ENCODE peak calls at places on chromosome 10, in five cellular contexts. B, X, I, O and A are unnamed samples.

GRCh38 chr10:34771106-34771505 is 44.0 kb downstream of the PARD3 start:
- DNase-seq in B (no peak), I (no peak), O (no peak), X (no peak), A (no peak)

GRCh38 chr10:52318822-52319464 is 4.9 kb downstream of the DKK1 start:
- DNase-seq in X (no peak), I (peak; percentile 94), O (no peak), B (peak; percentile 90), A (no peak)

GRCh38 chr10:112585052-112585451 is 138.0 kb downstream of the VTI1A start:
- DNase-seq in X (no peak), B (peak; percentile 83), O (no peak), I (peak; percentile 92), A (no peak)

GRCh38 chr10:49598164-49598856 is 11.8 kb upstream of the SLC18A3 start:
- DNase-seq in I (no peak), X (no peak), B (no peak), O (no peak), A (no peak)

GRCh38 chr10:58919927-58920654 is 256.4 kb upstream of the PHYHIPL start:
- DNase-seq in I (peak; percentile 94), X (no peak), B (peak; percentile 74), O (no peak), A (no peak)

GRCh38 chr10:119502214-119502613 is 40.3 kb downstream of the RGS10 start:
- DNase-seq in X (no peak), B (no peak), O (no peak), I (no peak), A (no peak)

GRCh38 chr10:60186315-60187071 is 203.2 kb downstream of the ANK3 start:
- DNase-seq in X (no peak), O (no peak), B (no peak), I (peak; percentile 61), A (no peak)

GRCh38 chr10:70379581-70380176 is 2.7 kb downstream of the LRRC20 start:
- DNase-seq in O (no peak), I (no peak), B (no peak), X (no peak), A (no peak)

GRCh38 chr10:126734015-126734414 is 63.5 kb upstream of the C10orf90 start:
- DNase-seq in I (peak; percentile 65), O (no peak), X (no peak), B (peak; percentile 53), A (no peak)

GRCh38 chr10:92222603-92223275 is 68.1 kb downstream of the CPEB3 start:
- DNase-seq in X (no peak), B (peak; percentile 43), I (peak; percentile 87), O (no peak), A (no peak)

GRCh38 chr10:75978213-75978612 is 546.8 kb downstream of the LRMDA start:
- DNase-seq in X (no peak), O (no peak), I (no peak), B (no peak), A (no peak)

GRCh38 chr10:124461642-124462347 is at the start of gene LHPP:
- DNase-seq in I (peak; percentile 94), X (peak; percentile 66), B (peak; percentile 89), O (peak; percentile 32), A (no peak)
- H3K9ac ChIP-seq in I (peak within 1 kb of the TSS; percentile 64), X (peak within 1 kb of the TSS; percentile 99), B (peak within 1 kb of the TSS; percentile 86), O (peak within 1 kb of the TSS; percentile 40), A (peak within 1 kb of the TSS; percentile 45)

DNA sequence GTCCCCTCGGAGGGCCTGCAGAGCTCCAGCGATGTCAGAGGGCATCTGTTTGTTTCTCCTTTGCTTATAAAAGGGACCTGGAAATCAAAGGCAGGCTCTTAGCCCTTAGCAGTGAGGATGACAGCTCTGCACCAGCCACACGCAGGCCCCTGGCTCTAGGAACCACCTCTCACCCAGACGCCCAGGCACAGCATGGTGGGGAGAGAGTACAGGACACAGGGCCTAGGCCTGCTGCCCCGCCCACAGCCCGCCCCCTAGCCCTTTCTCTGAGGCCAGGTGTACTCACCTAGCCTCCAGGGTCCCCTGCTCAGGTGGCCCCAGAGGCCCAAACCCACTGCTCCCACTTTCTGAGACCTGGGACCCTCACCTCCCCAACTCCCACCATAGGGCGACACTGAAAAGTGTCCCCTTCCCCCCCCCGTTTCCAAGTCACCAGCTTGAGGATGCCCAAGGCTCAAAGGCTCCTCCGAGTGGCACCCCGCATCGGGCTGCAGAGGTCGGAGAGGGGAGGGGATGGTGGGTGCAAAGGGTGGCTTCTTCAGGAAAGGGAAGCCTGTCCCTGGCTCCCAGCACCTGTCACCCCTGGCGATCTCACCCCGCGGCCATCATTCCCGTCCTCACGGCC is 697 bp upstream of the SLC18A2 start:
- DNase-seq in X (no peak), O (no peak), I (no peak), B (no peak), A (no peak)
- H3K4me3 ChIP-seq in X (no peak overlapping the region), O (no peak overlapping the region), I (no peak overlapping the region), B (no peak overlapping the region), A (no peak overlapping the region)

DNA sequence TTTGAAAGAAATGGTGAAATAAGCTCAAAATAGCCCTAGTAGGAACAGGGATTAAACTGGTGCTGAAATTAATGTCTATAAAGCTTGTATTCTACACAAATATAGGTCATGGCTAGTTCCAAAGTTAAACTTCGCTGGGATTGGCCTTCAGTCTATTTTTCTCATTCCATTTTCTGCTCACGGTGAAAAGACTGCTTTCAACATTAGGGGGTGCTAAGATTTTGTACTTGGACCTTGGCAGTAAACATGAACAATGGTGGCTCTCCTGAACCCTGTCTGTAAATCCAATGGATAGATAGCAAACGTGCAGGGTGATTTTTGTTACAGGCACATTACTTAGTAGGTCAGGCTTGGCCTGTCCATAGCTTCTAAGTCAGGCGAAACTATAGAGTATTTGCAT is 36.0 kb upstream of the RSU1 start:
- DNase-seq in B (peak; percentile 74), O (no peak), I (peak; percentile 47), X (no peak), A (no peak)
- H3K9ac ChIP-seq in B (no peak overlapping the region), O (no peak overlapping the region), I (no peak overlapping the region), X (no peak overlapping the region), A (no peak overlapping the region)

GRCh38 chr10:101781655-101781983 is 1.6 kb downstream of the NPM3 start:
- DNase-seq in B (no peak), X (no peak), I (no peak), O (no peak), A (no peak)
- H3K4me3 ChIP-seq in B (no peak overlapping the region), X (no peak overlapping the region), I (no peak overlapping the region), O (peak overlapping the region; percentile 85), A (peak overlapping the region; percentile 82)

DNA sequence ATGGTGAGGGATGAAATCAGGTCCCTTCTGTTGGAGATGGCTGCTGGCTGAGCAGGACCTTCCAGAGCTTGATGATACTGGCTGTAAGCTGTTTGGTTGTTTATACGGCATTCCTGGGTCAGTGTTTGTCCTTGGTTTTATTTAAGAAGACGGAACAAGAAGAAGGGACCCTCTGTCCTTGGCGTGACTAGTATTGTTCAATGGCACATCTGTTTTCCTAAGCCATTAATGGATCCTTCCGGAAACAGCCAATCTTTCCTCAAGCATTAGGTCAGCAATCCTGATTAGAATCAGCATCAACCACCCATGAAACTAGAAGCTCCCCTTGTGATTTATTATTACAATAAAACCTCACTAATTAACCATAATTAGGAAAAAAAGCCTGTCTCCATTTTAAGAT is 128.7 kb upstream of the KIAA1217 start:
- DNase-seq in B (no peak), O (no peak), I (no peak), X (no peak), A (no peak)
- H3K9ac ChIP-seq in B (no peak overlapping the region), O (no peak overlapping the region), I (no peak overlapping the region), X (no peak overlapping the region), A (no peak overlapping the region)

GRCh38 chr10:117136391-117136975 is 1.6 kb downstream of the VAX1 start:
- DNase-seq in O (no peak), X (no peak), I (no peak), B (no peak), A (no peak)
- H3K4me3 ChIP-seq in O (no peak overlapping the region), X (no peak overlapping the region), I (peak overlapping the region; percentile 53), B (peak overlapping the region; percentile 64), A (peak overlapping the region; percentile 85)

GRCh38 chr10:99395750-99396445 is 34.5 kb downstream of the GOT1 start:
- DNase-seq in X (no peak), B (peak; percentile 52), I (peak; percentile 89), O (no peak), A (no peak)

GRCh38 chr10:99396471-99396870 is 34.0 kb downstream of the GOT1 start:
- DNase-seq in B (peak; percentile 28), O (no peak), I (peak; percentile 70), X (no peak), A (no peak)

GRCh38 chr10:99394256-99394655 is 36.2 kb downstream of the GOT1 start:
- DNase-seq in O (no peak), X (no peak), B (no peak), I (no peak), A (no peak)

GRCh38 chr10:99393683-99394082 is 36.7 kb downstream of the GOT1 start:
- DNase-seq in I (no peak), O (no peak), X (no peak), B (no peak), A (no peak)

DNA sequence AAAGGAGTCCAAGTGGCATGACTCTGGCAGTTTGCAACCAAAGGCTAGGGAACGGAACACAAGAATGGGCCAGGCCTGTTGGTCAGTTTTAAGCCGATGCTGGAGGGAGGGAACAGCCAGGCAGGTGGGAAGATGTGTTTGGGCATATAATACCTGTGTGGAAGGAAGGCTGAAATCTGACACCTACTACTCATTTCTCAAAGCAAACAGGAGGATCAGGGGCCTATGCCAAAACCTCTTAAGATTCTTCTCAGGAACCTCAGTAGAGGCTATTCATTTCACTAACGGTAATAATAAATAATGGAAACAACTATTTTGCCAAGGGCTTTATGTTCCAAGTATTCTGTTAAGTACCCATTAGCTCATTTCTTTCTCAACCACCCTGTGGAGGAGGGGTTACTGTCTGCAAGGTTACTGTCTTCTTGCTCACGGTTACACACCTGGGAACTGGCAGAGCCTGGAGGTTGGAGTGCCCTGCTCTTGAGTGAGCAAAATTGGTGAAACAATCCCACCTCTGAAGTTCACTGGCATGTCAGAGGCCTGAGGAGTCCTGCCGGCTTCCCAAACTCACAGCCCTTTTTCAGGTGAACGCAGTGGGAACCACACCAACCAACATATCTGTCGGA is 35.5 kb downstream of the GOT1 start:
- DNase-seq in I (no peak), O (no peak), X (no peak), B (no peak), A (no peak)
- H3K9ac ChIP-seq in I (no peak overlapping the region), O (no peak overlapping the region), X (no peak overlapping the region), B (no peak overlapping the region), A (no peak overlapping the region)

GRCh38 chr10:15313034-15313433 is 58.1 kb downstream of the FAM171A1 start:
- DNase-seq in O (no peak), I (no peak), X (no peak), B (no peak), A (no peak)

GRCh38 chr10:15311885-15312280 is 59.2 kb downstream of the FAM171A1 start:
- DNase-seq in I (no peak), O (no peak), B (no peak), X (no peak), A (no peak)

GRCh38 chr10:15314482-15315070 is 56.5 kb downstream of the FAM171A1 start:
- DNase-seq in B (no peak), I (no peak), O (no peak), X (no peak), A (no peak)

GRCh38 chr10:15315286-15315685 is 55.8 kb downstream of the FAM171A1 start:
- DNase-seq in I (no peak), X (no peak), O (no peak), B (no peak), A (no peak)

DNA sequence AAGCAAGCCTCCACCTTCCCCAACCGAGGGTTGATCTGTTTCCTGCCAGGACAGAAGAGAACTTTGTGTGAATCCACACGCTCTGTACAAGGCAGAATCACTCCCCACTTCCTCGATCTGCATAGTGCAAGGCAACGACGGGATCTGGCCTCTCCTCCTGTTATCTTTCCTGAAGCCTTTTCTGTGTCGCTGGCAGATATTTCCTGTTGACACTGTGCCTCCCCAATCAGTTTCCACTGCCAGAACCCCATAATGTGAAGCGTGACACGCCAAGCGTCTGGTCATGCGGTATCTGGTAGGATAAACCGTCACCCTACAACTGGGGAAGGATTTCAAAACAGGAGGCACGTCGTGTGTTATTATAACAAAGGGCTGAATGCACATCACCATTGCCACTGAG is 57.2 kb downstream of the FAM171A1 start:
- DNase-seq in B (no peak), I (no peak), X (no peak), O (no peak), A (no peak)
- H3K4me3 ChIP-seq in B (peak overlapping the region; percentile 11), I (no peak overlapping the region), X (no peak overlapping the region), O (no peak overlapping the region), A (no peak overlapping the region)